ENCODE peak calls at places on chromosomes 3 and 15, in six cellular contexts. Q, M, T, C, E and X are unnamed samples.

GRCh38 chr15:100461049-100461448 is 67.7 kb downstream of the CERS3 start:
- DNase-seq in Q (no peak), M (no peak), T (no peak), C (no peak), E (no peak), X (no peak)

GRCh38 chr3:169822983-169823382 is 10.3 kb upstream of the LRRC34 start:
- DNase-seq in Q (no peak), M (no peak), T (no peak), C (no peak), E (no peak), X (no peak)

GRCh38 chr3:187750513-187751123 is 5.3 kb upstream of the BCL6 start:
- DNase-seq in Q (no peak), M (peak; percentile 44), T (no peak), C (peak; percentile 56), E (peak; percentile 63), X (no peak)

GRCh38 chr15:42148808-42149492 is 7.5 kb downstream of the PLA2G4F start:
- DNase-seq in Q (no peak), M (peak; percentile 2), T (no peak), C (no peak), E (no peak), X (no peak)

GRCh38 chr15:71083349-71083748 is 31.9 kb upstream of the THSD4 start:
- DNase-seq in Q (peak; percentile 44), M (no peak), T (no peak), C (peak; percentile 49), E (no peak), X (no peak)

GRCh38 chr3:129558772-129559564 is 16.0 kb downstream of the H1-8 start:
- DNase-seq in Q (no peak), M (no peak), T (no peak), C (peak; percentile 73), E (no peak), X (peak; percentile 32)

GRCh38 chr3:46416134-46417119 is 9.4 kb downstream of the CCRL2 start:
- DNase-seq in Q (no peak), M (no peak), T (no peak), C (peak; percentile 40), E (no peak), X (no peak)

GRCh38 chr15:67082007-67082536 is 16.7 kb downstream of the SMAD3 start:
- DNase-seq in Q (no peak), M (peak; percentile 69), T (no peak), C (no peak), E (no peak), X (no peak)

GRCh38 chr3:178551916-178552321 is 15.7 kb downstream of the KCNMB2 start:
- DNase-seq in Q (peak; percentile 10), M (no peak), T (no peak), C (peak; percentile 59), E (no peak), X (no peak)

GRCh38 chr15:58043192-58043903 is 22.2 kb downstream of the ALDH1A2 start:
- DNase-seq in Q (peak; percentile 34), M (peak; percentile 55), T (no peak), C (peak; percentile 58), E (peak; percentile 49), X (peak; percentile 4)

DNA sequence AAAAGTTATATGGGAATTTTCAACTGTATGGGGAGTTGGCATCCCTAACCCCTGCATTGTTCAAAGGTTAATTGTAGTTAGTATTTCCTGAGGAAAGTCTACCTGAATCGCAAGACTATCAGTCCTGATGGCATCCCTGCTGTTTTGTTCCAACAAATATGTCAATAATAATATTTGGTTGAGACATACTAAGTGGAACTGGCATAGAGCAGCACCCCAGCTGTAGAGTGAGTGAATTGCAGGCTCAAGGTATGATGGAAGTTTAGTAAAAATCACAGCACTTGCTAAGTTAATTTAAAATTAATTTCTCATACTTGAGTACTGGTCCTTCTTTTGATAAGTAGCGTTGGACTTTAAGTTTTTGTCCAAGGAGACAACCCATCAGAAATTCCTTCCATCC is 18.0 kb upstream of the COMMD2 start:
- DNase-seq in Q (no peak), M (no peak), T (no peak), C (no peak), E (no peak), X (no peak)
- TF ChIP-seq CTCF in Q (no peak), M (no peak), T (no peak), C (no peak), E (no peak), X (no peak)

GRCh38 chr15:68300115-68300940 is 22.8 kb downstream of the FEM1B start:
- DNase-seq in Q (no peak), M (no peak), T (peak; percentile 46), C (no peak), E (no peak), X (no peak)
- H3K27ac ChIP-seq in Q (peak overlapping the region; percentile 36), M (no peak overlapping the region), T (peak overlapping the region; percentile 59), C (no peak overlapping the region), E (peak overlapping the region; percentile 83), X (no peak overlapping the region)

GRCh38 chr15:94666553-94666952 is 435.2 kb downstream of the MCTP2 start:
- DNase-seq in Q (no peak), M (no peak), T (no peak), C (no peak), E (no peak), X (no peak)
- TF ChIP-seq CTCF in Q (no peak), M (no peak), T (no peak), C (no peak), E (no peak), X (no peak)

DNA sequence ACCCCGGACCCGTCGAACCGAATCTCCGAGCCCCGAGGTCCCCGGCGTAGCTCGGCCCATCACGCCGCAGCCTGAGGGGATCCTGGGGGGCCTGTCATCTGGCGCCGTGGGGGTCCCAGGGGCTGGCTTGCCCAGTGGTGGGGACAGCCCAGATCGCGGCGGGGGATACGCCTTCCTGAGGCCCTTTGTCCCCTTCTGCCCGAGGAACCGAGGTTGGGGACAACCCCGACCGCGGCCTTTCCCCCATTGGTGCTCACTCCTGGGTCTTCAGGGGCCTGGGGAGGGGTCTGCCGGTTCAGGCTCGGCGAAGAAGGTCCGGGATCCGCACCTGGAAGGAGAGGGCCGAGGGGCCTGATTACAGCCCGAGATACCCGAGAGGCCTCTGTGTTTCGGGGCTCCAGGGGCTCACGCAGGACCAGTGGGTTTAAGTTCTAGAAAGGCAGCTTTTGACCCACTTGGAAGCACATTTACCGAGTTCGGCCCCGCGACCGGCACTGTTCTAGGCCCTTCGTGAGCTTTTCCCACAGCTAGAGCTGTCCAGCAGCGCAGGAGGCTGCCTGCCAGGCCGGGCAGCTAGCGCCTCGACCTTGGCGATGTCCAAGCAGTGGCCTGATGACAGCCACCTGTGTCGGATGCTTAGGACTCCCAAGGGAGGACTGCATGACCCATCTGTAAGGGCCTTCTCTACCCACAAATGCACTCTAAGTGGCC is 504 bp downstream of the ABHD2 start:
- DNase-seq in Q (peak; percentile 52), M (peak; percentile 70), T (no peak), C (peak; percentile 48), E (peak; percentile 79), X (no peak)
- H3K27ac ChIP-seq in Q (peak overlapping the region; percentile 94), M (peak overlapping the region; percentile 93), T (peak overlapping the region; percentile 93), C (peak overlapping the region; percentile 88), E (peak overlapping the region; percentile 94), X (peak overlapping the region; percentile 70)

GRCh38 chr15:38871638-38872037 is 307.0 kb upstream of the RASGRP1 start:
- DNase-seq in Q (no peak), M (no peak), T (no peak), C (no peak), E (no peak), X (no peak)

GRCh38 chr15:38876211-38876610 is 311.6 kb upstream of the RASGRP1 start:
- DNase-seq in Q (no peak), M (no peak), T (no peak), C (no peak), E (no peak), X (no peak)

GRCh38 chr15:38872732-38873131 is 308.1 kb upstream of the RASGRP1 start:
- DNase-seq in Q (no peak), M (no peak), T (no peak), C (no peak), E (no peak), X (no peak)

GRCh38 chr15:38874464-38874863 is 309.9 kb upstream of the RASGRP1 start:
- DNase-seq in Q (no peak), M (no peak), T (no peak), C (no peak), E (peak; percentile 71), X (no peak)

DNA sequence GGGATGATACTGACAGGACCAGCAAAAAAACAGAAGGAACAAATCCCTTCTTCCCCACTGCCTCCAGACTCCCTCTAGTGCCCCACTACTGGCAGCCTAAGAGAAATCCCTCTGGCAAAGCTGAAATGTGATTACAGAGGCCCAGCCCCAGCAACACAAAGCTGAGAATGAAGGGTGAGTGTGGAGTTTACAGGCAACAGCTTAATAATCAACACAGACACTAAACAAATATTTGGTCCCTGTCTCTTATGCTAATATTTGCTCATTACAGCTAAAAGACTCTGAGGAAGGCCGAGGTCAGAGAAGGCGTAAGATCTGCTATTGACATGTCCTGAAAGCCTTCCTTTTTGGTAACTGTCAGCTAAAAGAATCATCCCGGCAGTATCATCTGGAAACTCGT is 308.5 kb upstream of the RASGRP1 start:
- DNase-seq in Q (no peak), M (no peak), T (no peak), C (no peak), E (no peak), X (no peak)
- TF ChIP-seq CTCF in Q (no peak), M (no peak), T (no peak), C (no peak), E (no peak), X (no peak)

GRCh38 chr3:195873281-195873887 is 35.0 kb downstream of the TNK2 start:
- DNase-seq in Q (no peak), M (no peak), T (no peak), C (no peak), E (peak; percentile 45), X (no peak)
- H3K27ac ChIP-seq in Q (no peak overlapping the region), M (no peak overlapping the region), T (peak overlapping the region; percentile 74), C (no peak overlapping the region), E (no peak overlapping the region), X (no peak overlapping the region)

GRCh38 chr15:23855947-23856346 is 168.8 kb upstream of the NDN start:
- DNase-seq in Q (no peak), M (no peak), T (no peak), C (no peak), E (no peak), X (no peak)
- TF ChIP-seq CTCF in Q (no peak), M (no peak), T (no peak), C (no peak), E (no peak), X (no peak)